ENCODE peak calls at places on chromosomes 12 and 14, in five cellular contexts. G is right lobe of liver, I is D721Med, W is AG09309, C is fibroblast of villous mesenchyme. U is an unnamed sample.

GRCh38 chr12:9149372-9149771 is 33.7 kb upstream of the A2M start:
- DNase-seq in C (no peak), G (no peak), I (no peak), W (no peak), U (no peak)

GRCh38 chr12:93237235-93237915 is 140.3 kb upstream of the NUDT4 start:
- DNase-seq in I (no peak), C (peak), W (peak), G (peak), U (no peak)

GRCh38 chr14:21350539-21350938 is 33.3 kb downstream of the SUPT16H start:
- DNase-seq in W (no peak), G (no peak), C (peak), I (no peak), U (no peak)

GRCh38 chr14:101460521-101460920 is 100.8 kb upstream of the DIO3 start:
- DNase-seq in C (no peak), G (no peak), W (no peak), I (no peak), U (no peak)

GRCh38 chr12:3127832-3128231 is 50.7 kb downstream of the TSPAN9 start:
- DNase-seq in C (peak), I (no peak), G (no peak), W (no peak), U (no peak)

GRCh38 chr12:39671898-39672875 is 52.6 kb upstream of the ABCD2 start:
- DNase-seq in W (no peak), G (no peak), I (no peak), C (no peak), U (no peak)

GRCh38 chr12:2794736-2795289 is at the start of gene FKBP4:
- DNase-seq in C (peak), W (peak), I (peak), G (peak), U (peak)

GRCh38 chr12:4643747-4644146 is 5.1 kb downstream of the AKAP3 start:
- DNase-seq in W (no peak), C (no peak), I (no peak), G (no peak), U (no peak)

GRCh38 chr12:4320287-4320858 is 640 bp upstream of the TIGAR start:
- DNase-seq in W (no peak), I (no peak), C (no peak), G (no peak), U (no peak)

GRCh38 chr14:37669242-37669641 is 73.8 kb downstream of the TTC6 start:
- DNase-seq in I (no peak), G (no peak), C (no peak), W (no peak), U (no peak)
- TF ChIP-seq CTCF in I (no peak), G (no peak), C (no peak), W (no peak), U (no peak)

DNA sequence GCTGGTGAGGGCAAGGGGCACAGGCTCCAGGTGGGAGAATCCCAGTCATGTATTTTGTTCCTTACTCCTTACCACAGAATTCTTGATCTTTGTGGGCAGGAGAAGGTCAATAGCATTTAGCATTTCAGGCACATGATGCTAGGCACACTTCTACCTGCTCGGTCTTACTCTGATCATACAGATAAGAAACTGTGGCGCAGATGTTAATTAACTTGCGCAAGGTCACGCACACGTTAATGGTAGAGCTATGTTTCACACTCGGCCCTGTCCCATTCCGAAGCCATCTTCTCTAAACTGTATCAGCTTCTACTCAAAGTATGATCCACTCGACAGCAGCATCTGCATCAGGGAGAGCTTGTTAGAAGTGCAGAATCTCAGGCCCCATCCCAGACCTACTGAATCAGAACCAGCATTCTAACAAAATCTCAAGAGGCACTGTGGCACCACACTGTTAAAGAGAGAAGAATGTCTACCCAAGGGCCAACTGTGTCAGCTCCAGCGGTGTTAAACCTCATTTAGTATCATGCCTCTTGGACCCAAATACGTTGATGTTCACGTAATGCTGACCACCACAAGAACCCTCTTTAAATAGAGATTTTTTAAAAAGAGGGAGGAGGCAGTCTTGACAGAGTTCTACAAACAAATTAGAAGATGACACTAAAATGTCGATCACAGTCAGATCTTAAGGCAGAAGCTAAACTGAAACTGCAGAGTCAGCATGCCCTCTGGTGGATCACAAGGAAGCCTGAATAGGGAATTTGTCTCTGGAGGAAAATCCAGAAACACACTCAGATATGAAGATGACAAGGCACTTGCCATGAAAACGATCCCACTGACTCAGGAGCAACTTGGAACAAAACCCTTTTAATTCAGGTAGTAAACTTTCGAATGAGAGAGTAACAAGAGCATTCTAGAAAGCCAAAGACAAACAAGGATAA is 7.3 kb downstream of the STXBP6 start:
- DNase-seq in I (no peak), G (no peak), C (peak), W (peak), U (no peak)
- TF ChIP-seq CTCF in I (no peak), G (peak), C (peak), W (peak), U (no peak)

GRCh38 chr12:122895757-122896636 is at the start of gene VPS37B:
- DNase-seq in G (peak), I (peak), W (peak), C (peak), U (peak)
- TF ChIP-seq CTCF in G (peak), I (no peak), W (no peak), C (no peak), U (no peak)

GRCh38 chr12:66235626-66236281 is 46.7 kb downstream of the IRAK3 start:
- DNase-seq in G (no peak), C (peak), W (no peak), I (no peak), U (no peak)
- TF ChIP-seq CTCF in G (no peak), C (peak), W (peak), I (no peak), U (no peak)

GRCh38 chr12:85642810-85643209 is 193.4 kb downstream of the RASSF9 start:
- DNase-seq in C (peak), I (no peak), W (peak), G (no peak), U (no peak)
- TF ChIP-seq CTCF in C (peak), I (no peak), W (peak), G (peak), U (no peak)

DNA sequence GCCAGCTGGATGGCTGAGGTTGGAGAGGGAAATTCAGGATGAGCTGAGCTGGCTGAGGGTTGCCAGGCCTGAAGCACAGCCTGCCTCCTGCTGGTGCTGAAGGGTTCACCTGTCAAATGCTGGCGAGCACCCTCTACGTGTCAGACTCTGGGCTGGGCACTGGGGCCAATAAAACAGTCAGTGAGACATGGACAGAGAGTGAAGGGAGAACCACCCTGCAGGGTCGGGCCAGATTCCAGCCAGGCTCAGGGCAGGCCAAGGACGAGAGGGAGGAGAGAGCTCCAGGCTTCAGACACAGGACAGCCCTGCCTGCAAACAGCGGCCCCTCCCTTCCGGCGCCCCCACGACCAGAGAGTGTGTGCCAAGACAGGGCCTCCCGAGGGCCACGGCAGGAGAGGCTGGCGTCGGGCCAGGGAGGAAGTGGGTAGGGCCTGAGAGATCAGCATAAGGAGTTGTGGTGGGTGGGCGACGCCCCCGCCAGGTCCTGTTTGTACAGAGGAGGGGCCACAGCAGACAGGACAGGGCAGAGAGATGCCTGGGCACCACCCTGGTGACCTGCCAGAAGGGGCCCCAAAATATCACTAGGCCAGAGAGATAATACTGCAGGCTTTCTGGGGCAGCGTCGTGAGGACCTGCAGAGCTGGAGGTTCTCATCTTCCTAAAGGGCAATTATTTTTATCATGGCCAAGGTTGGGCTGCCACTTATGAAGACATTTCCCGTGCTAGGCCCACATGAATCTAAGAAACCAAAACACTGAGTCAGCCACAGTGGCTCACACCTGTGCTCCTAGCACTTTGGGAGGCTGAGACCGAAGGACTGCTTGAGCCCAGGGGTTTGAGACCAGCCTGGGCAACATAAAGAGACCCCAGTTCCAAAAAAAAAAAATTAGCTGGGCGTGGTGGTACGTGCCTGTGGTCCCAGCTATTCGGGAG is 73.1 kb upstream of the GPR68 start:
- DNase-seq in G (peak), W (no peak), I (no peak), C (no peak), U (peak)
- TF ChIP-seq CTCF in G (no peak), W (peak), I (no peak), C (no peak), U (no peak)

GRCh38 chr12:119235352-119235751 is 56.6 kb downstream of the HSPB8 start:
- DNase-seq in C (no peak), I (no peak), W (no peak), G (no peak), U (peak)
- TF ChIP-seq CTCF in C (peak), I (peak), W (no peak), G (no peak), U (no peak)

GRCh38 chr12:94435511-94435927 is 24.1 kb downstream of the CEP83 start:
- DNase-seq in C (no peak), W (no peak), I (no peak), G (no peak), U (no peak)

DNA sequence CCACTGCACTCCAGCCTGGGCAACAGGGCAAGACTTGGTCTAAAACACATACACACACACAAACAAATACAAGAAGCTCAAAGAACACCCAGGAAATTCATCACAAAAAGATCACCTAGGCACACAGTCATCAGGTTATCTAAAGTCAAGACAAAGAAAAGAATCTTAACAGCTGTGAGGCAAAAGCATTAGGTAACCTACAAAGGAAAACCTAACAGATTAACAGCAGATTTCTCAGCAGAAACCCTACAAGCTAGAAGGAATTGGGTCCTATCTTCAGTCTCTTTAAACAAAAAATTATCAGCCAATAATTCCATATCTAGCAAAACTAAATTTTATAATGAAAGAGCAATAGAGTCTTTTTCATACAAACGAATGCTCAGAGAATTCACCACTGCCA is 22.4 kb downstream of the CEP83 start:
- DNase-seq in W (no peak), I (no peak), C (no peak), G (no peak), U (no peak)
- TF ChIP-seq CTCF in W (no peak), I (no peak), C (no peak), G (no peak), U (no peak)

GRCh38 chr14:74922752-74923401 is at the start of gene RPS6KL1:
- DNase-seq in G (peak), I (peak), C (peak), W (no peak), U (peak)
- TF ChIP-seq CTCF in G (no peak), I (no peak), C (no peak), W (no peak), U (no peak)

U was measured in Calu3.